ENCODE peak calls at places on chromosomes 2 and 18, in seven cellular contexts. Z is CD8-positive, alpha-beta T cell; M is T-helper 17 cell; U is GM03348; Q is sigmoid colon; K is stimulated activated CD4-positive, alpha-beta T cell treated with anti-CD3 and anti-CD28 coated beads, Interleukin-12 subunit alpha, Interleukin-12 subunit beta, amount 100 ng/mL, for 4 hours; W is activated naive CD4-positive, alpha-beta T cell treated with anti-CD3 and anti-CD28 coated beads for 36 hours. T is an unnamed sample.

GRCh38 chr2:142989276-142990204 is 112.1 kb downstream of the KYNU start:
- DNase-seq in U (peak; percentile 22), K (no peak), Z (no peak), W (no peak), M (no peak), Q (no peak), T (no peak)

GRCh38 chr18:45353530-45353929 is 261.7 kb upstream of the SLC14A2 start:
- DNase-seq in U (peak; percentile 48), Z (no peak), Q (no peak), W (no peak), K (no peak), M (no peak), T (no peak)

GRCh38 chr2:95024960-95025405 is 525 bp upstream of the MAL start:
- DNase-seq in U (no peak), Q (no peak), W (peak; percentile 29), M (no peak), K (peak; percentile 31), Z (peak; percentile 18), T (no peak)

GRCh38 chr2:46257476-46257875 is 39.7 kb upstream of the EPAS1 start:
- DNase-seq in M (no peak), W (no peak), Q (no peak), U (peak; percentile 53), Z (no peak), K (no peak), T (no peak)

GRCh38 chr18:67926929-67927864 is 410.7 kb upstream of the DSEL start:
- DNase-seq in Q (no peak), W (no peak), K (no peak), Z (no peak), U (no peak), M (no peak), T (no peak)

GRCh38 chr2:38076250-38076709 is 329 bp upstream of the CYP1B1 start:
- DNase-seq in Z (no peak), Q (peak; percentile 90), U (peak; percentile 91), K (peak; percentile 38), W (peak; percentile 77), M (no peak), T (no peak)

GRCh38 chr2:43123056-43123455 is 103.3 kb downstream of the ZFP36L2 start:
- DNase-seq in K (no peak), Z (no peak), W (no peak), Q (peak; percentile 78), M (no peak), U (no peak), T (no peak)

GRCh38 chr2:131413148-131413747 is 49.3 kb upstream of the RAB6D start:
- DNase-seq in K (no peak), W (peak; percentile 49), Z (no peak), Q (no peak), U (peak; percentile 61), M (no peak), T (no peak)

GRCh38 chr18:76803814-76804213 is 18.5 kb upstream of the ZNF236 start:
- DNase-seq in M (peak; percentile 48), U (peak; percentile 86), K (peak; percentile 61), Q (peak; percentile 77), Z (peak; percentile 77), W (peak; percentile 87), T (no peak)

GRCh38 chr2:112787729-112788401 is 3.6 kb upstream of the IL1A start:
- DNase-seq in M (no peak), Z (no peak), W (no peak), K (no peak), Q (no peak), U (no peak), T (no peak)

GRCh38 chr2:55550368-55551102 is 31.0 kb downstream of the CFAP36 start:
- DNase-seq in K (no peak), Z (no peak), U (peak; percentile 72), W (no peak), Q (no peak), M (no peak), T (no peak)

GRCh38 chr2:150526827-150527226 is 39.4 kb upstream of the RND3 start:
- DNase-seq in W (no peak), Q (no peak), Z (no peak), U (peak; percentile 69), M (no peak), K (no peak), T (no peak)

GRCh38 chr2:20611077-20611843 is 39.6 kb downstream of the HS1BP3 start:
- DNase-seq in Q (peak; percentile 95), W (no peak), M (no peak), Z (no peak), U (no peak), K (no peak), T (no peak)

GRCh38 chr2:54858021-54858681 is 134.7 kb downstream of the EML6 start:
- DNase-seq in Z (no peak), M (no peak), U (no peak), Q (no peak), K (no peak), W (no peak), T (no peak)

GRCh38 chr2:116222793-116223192 is 1591.7 kb upstream of the DDX18 start:
- DNase-seq in U (no peak), K (no peak), W (no peak), Z (no peak), Q (no peak), M (no peak), T (no peak)

GRCh38 chr2:38682008-38682575 is 16.2 kb downstream of the GALM start:
- DNase-seq in Z (no peak), U (no peak), Q (no peak), M (no peak), W (no peak), K (no peak), T (no peak)

GRCh38 chr2:151634726-151635467 is 99.4 kb downstream of the NEB start:
- DNase-seq in M (no peak), W (no peak), U (no peak), K (no peak), Z (no peak), Q (no peak), T (no peak)

GRCh38 chr18:62334110-62334509 is 9.0 kb downstream of the TNFRSF11A start:
- DNase-seq in K (no peak), Q (no peak), Z (no peak), M (no peak), U (peak; percentile 33), W (no peak), T (no peak)

GRCh38 chr2:232022733-232023132 is 61.2 kb downstream of the DIS3L2 start:
- DNase-seq in M (no peak), U (no peak), W (no peak), K (no peak), Z (no peak), Q (no peak), T (no peak)

GRCh38 chr2:3267869-3268704 is 109.5 kb downstream of the EIPR1 start:
- DNase-seq in M (no peak), Q (no peak), W (no peak), K (no peak), Z (no peak), U (no peak), T (no peak)

GRCh38 chr2:31729442-31730092 is 148.8 kb upstream of the SRD5A2 start:
- DNase-seq in U (peak; percentile 61), K (no peak), Z (no peak), Q (no peak), W (no peak), M (no peak), T (no peak)

GRCh38 chr2:12432985-12433640 is 283.6 kb upstream of the TRIB2 start:
- DNase-seq in Z (no peak), W (no peak), M (no peak), K (no peak), Q (no peak), U (peak; percentile 18), T (no peak)

GRCh38 chr2:37459095-37459981 is 114.9 kb downstream of the QPCT start:
- DNase-seq in M (no peak), K (no peak), U (peak; percentile 27), Q (no peak), Z (no peak), W (no peak), T (no peak)

GRCh38 chr2:25339121-25339738 is 2.5 kb downstream of the DNMT3A start:
- DNase-seq in W (no peak), Z (no peak), M (no peak), Q (peak; percentile 75), U (no peak), K (no peak), T (no peak)

GRCh38 chr2:67259581-67260347 is 137.4 kb upstream of the ETAA1 start:
- DNase-seq in U (peak; percentile 38), Q (peak; percentile 94), K (no peak), Z (no peak), W (no peak), M (no peak), T (peak; percentile 2)